ENCODE peak calls at places on chromosomes 1 and 21, in five cellular contexts. One of them, this sample, is unnamed.

GRCh38 chr1:170720661-170721060 is 56.7 kb downstream of the PRRX1 start:
- DNase-seq in caudate nucleus: no peak
- DNase-seq in keratinocyte: no peak
- DNase-seq in tibial nerve: no peak
- DNase-seq in PC-3: no peak
- DNase-seq in this sample: no peak

GRCh38 chr1:234672349-234673135 is 62.6 kb upstream of the IRF2BP2 start:
- DNase-seq in PC-3: no peak
- DNase-seq in caudate nucleus: no peak
- DNase-seq in tibial nerve: no peak
- DNase-seq in keratinocyte: no peak
- DNase-seq in this sample: no peak

GRCh38 chr1:28915036-28915895 is 897 bp downstream of the EPB41 start:
- DNase-seq in PC-3: peak
- DNase-seq in caudate nucleus: peak
- DNase-seq in keratinocyte: no peak
- DNase-seq in tibial nerve: no peak
- DNase-seq in this sample: peak

GRCh38 chr1:97340951-97341350 is 579.9 kb downstream of the DPYD start:
- DNase-seq in keratinocyte: no peak
- DNase-seq in PC-3: peak
- DNase-seq in tibial nerve: no peak
- DNase-seq in caudate nucleus: no peak
- DNase-seq in this sample: no peak

GRCh38 chr1:87594736-87595383 is 266.2 kb downstream of the LMO4 start:
- DNase-seq in PC-3: no peak
- DNase-seq in tibial nerve: no peak
- DNase-seq in caudate nucleus: no peak
- DNase-seq in keratinocyte: no peak
- DNase-seq in this sample: no peak

GRCh38 chr1:24868016-24868875 is 61.8 kb downstream of the RUNX3 start:
- DNase-seq in caudate nucleus: no peak
- DNase-seq in PC-3: no peak
- DNase-seq in tibial nerve: no peak
- DNase-seq in keratinocyte: no peak
- DNase-seq in this sample: no peak

GRCh38 chr21:44086636-44087425 is 20.4 kb upstream of the PWP2 start:
- DNase-seq in caudate nucleus: no peak
- DNase-seq in tibial nerve: no peak
- DNase-seq in keratinocyte: no peak
- DNase-seq in PC-3: no peak
- DNase-seq in this sample: no peak

GRCh38 chr1:13730751-13731482 is 30.9 kb downstream of the PRDM2 start:
- DNase-seq in keratinocyte: no peak
- DNase-seq in caudate nucleus: no peak
- DNase-seq in PC-3: no peak
- DNase-seq in tibial nerve: no peak
- DNase-seq in this sample: no peak

GRCh38 chr1:215905493-215906095 is 338.5 kb downstream of the KCTD3 start:
- DNase-seq in PC-3: no peak
- DNase-seq in tibial nerve: no peak
- DNase-seq in keratinocyte: no peak
- DNase-seq in caudate nucleus: no peak
- DNase-seq in this sample: no peak

GRCh38 chr1:7608628-7609295 is 162.3 kb upstream of the VAMP3 start:
- DNase-seq in caudate nucleus: no peak
- DNase-seq in tibial nerve: no peak
- DNase-seq in PC-3: no peak
- DNase-seq in keratinocyte: no peak
- DNase-seq in this sample: no peak

GRCh38 chr21:37005548-37006242 is 807 bp upstream of the RIPPLY3 start:
- DNase-seq in PC-3: no peak
- DNase-seq in keratinocyte: no peak
- DNase-seq in tibial nerve: no peak
- DNase-seq in caudate nucleus: no peak
- DNase-seq in this sample: peak

GRCh38 chr1:198556969-198557368 is 16.5 kb upstream of the ATP6V1G3 start:
- DNase-seq in PC-3: no peak
- DNase-seq in caudate nucleus: no peak
- DNase-seq in tibial nerve: no peak
- DNase-seq in keratinocyte: no peak
- DNase-seq in this sample: no peak

GRCh38 chr1:116067564-116067887 is 43.7 kb upstream of the MAB21L3 start:
- DNase-seq in PC-3: peak
- DNase-seq in keratinocyte: no peak
- DNase-seq in tibial nerve: peak
- DNase-seq in caudate nucleus: no peak
- DNase-seq in this sample: no peak

GRCh38 chr1:154877370-154877974 is 7.4 kb upstream of the KCNN3 start:
- DNase-seq in PC-3: peak
- DNase-seq in caudate nucleus: no peak
- DNase-seq in keratinocyte: no peak
- DNase-seq in tibial nerve: no peak
- DNase-seq in this sample: no peak

GRCh38 chr21:42378418-42378817 is 12.1 kb upstream of the TFF1 start:
- DNase-seq in PC-3: no peak
- DNase-seq in caudate nucleus: no peak
- DNase-seq in keratinocyte: no peak
- DNase-seq in tibial nerve: no peak
- DNase-seq in this sample: no peak

GRCh38 chr1:8873506-8874229 is 4.8 kb downstream of the ENO1 start:
- DNase-seq in caudate nucleus: peak
- DNase-seq in PC-3: peak
- DNase-seq in tibial nerve: peak
- DNase-seq in keratinocyte: peak
- DNase-seq in this sample: peak

GRCh38 chr21:41837756-41838297 is 41.3 kb downstream of the PRDM15 start:
- DNase-seq in PC-3: no peak
- DNase-seq in tibial nerve: no peak
- DNase-seq in keratinocyte: no peak
- DNase-seq in caudate nucleus: no peak
- DNase-seq in this sample: no peak

GRCh38 chr1:162016616-162017015 is 7.1 kb downstream of the OLFML2B start:
- DNase-seq in caudate nucleus: no peak
- DNase-seq in PC-3: peak
- DNase-seq in tibial nerve: no peak
- DNase-seq in keratinocyte: no peak
- DNase-seq in this sample: no peak

GRCh38 chr1:178310685-178311105 is 186.1 kb downstream of the CLEC20A start:
- DNase-seq in keratinocyte: peak
- DNase-seq in PC-3: peak
- DNase-seq in tibial nerve: no peak
- DNase-seq in caudate nucleus: no peak
- DNase-seq in this sample: peak

GRCh38 chr1:236086537-236086936 is 21.6 kb upstream of the NID1 start:
- DNase-seq in keratinocyte: no peak
- DNase-seq in caudate nucleus: no peak
- DNase-seq in PC-3: no peak
- DNase-seq in tibial nerve: no peak
- DNase-seq in this sample: no peak

GRCh38 chr1:7335224-7335879 is 435.7 kb upstream of the VAMP3 start:
- DNase-seq in tibial nerve: no peak
- DNase-seq in caudate nucleus: no peak
- DNase-seq in keratinocyte: no peak
- DNase-seq in PC-3: peak
- DNase-seq in this sample: no peak

GRCh38 chr1:39088658-39089057 is 62.5 kb downstream of the NDUFS5 start:
- DNase-seq in PC-3: no peak
- DNase-seq in tibial nerve: no peak
- DNase-seq in caudate nucleus: no peak
- DNase-seq in keratinocyte: no peak
- DNase-seq in this sample: no peak

GRCh38 chr21:43733529-43734071 is 14.7 kb downstream of the PDXK start:
- DNase-seq in tibial nerve: peak
- DNase-seq in keratinocyte: no peak
- DNase-seq in PC-3: no peak
- DNase-seq in caudate nucleus: no peak
- DNase-seq in this sample: no peak

GRCh38 chr1:220732621-220733020 is 15.5 kb upstream of the MTARC2 start:
- DNase-seq in PC-3: no peak
- DNase-seq in caudate nucleus: no peak
- DNase-seq in tibial nerve: no peak
- DNase-seq in keratinocyte: no peak
- DNase-seq in this sample: no peak

GRCh38 chr1:183199304-183199703 is 13.2 kb downstream of the LAMC2 start:
- DNase-seq in caudate nucleus: no peak
- DNase-seq in keratinocyte: no peak
- DNase-seq in PC-3: no peak
- DNase-seq in tibial nerve: no peak
- DNase-seq in this sample: no peak

GRCh38 chr1:233323724-233324123 is 3.8 kb upstream of the MAP3K21 start:
- DNase-seq in tibial nerve: no peak
- DNase-seq in keratinocyte: no peak
- DNase-seq in PC-3: no peak
- DNase-seq in caudate nucleus: no peak
- DNase-seq in this sample: no peak

GRCh38 chr1:15013767-15014166 is 139.8 kb upstream of the TMEM51 start:
- DNase-seq in keratinocyte: no peak
- DNase-seq in tibial nerve: no peak
- DNase-seq in caudate nucleus: no peak
- DNase-seq in PC-3: no peak
- DNase-seq in this sample: no peak

GRCh38 chr1:68800182-68800581 is 303.3 kb upstream of the DEPDC1 start:
- DNase-seq in PC-3: no peak
- DNase-seq in caudate nucleus: no peak
- DNase-seq in keratinocyte: no peak
- DNase-seq in tibial nerve: no peak
- DNase-seq in this sample: no peak

GRCh38 chr1:42999308-42999707 is 40.6 kb upstream of the SLC2A1 start:
- DNase-seq in PC-3: peak
- DNase-seq in caudate nucleus: no peak
- DNase-seq in tibial nerve: no peak
- DNase-seq in keratinocyte: no peak
- DNase-seq in this sample: no peak

GRCh38 chr1:215797859-215798258 is 230.8 kb downstream of the KCTD3 start:
- DNase-seq in caudate nucleus: no peak
- DNase-seq in tibial nerve: no peak
- DNase-seq in PC-3: no peak
- DNase-seq in keratinocyte: no peak
- DNase-seq in this sample: no peak

GRCh38 chr1:17010601-17011438 is 908 bp downstream of the ATP13A2 start:
- DNase-seq in keratinocyte: no peak
- DNase-seq in tibial nerve: no peak
- DNase-seq in PC-3: peak
- DNase-seq in caudate nucleus: no peak
- DNase-seq in this sample: peak

GRCh38 chr1:216688127-216688657 is 35.0 kb downstream of the ESRRG start:
- DNase-seq in caudate nucleus: no peak
- DNase-seq in keratinocyte: no peak
- DNase-seq in tibial nerve: no peak
- DNase-seq in PC-3: no peak
- DNase-seq in this sample: no peak

GRCh38 chr21:39599191-39599966 is 13.4 kb upstream of the B3GALT5 start:
- DNase-seq in PC-3: no peak
- DNase-seq in tibial nerve: no peak
- DNase-seq in keratinocyte: no peak
- DNase-seq in caudate nucleus: no peak
- DNase-seq in this sample: no peak

GRCh38 chr1:86227026-86227425 is 70.5 kb upstream of the COL24A1 start:
- DNase-seq in tibial nerve: no peak
- DNase-seq in keratinocyte: no peak
- DNase-seq in PC-3: no peak
- DNase-seq in caudate nucleus: no peak
- DNase-seq in this sample: no peak

GRCh38 chr1:150087415-150087814 is 19.8 kb downstream of the VPS45 start:
- DNase-seq in keratinocyte: no peak
- DNase-seq in tibial nerve: no peak
- DNase-seq in caudate nucleus: no peak
- DNase-seq in PC-3: no peak
- DNase-seq in this sample: no peak

DNA sequence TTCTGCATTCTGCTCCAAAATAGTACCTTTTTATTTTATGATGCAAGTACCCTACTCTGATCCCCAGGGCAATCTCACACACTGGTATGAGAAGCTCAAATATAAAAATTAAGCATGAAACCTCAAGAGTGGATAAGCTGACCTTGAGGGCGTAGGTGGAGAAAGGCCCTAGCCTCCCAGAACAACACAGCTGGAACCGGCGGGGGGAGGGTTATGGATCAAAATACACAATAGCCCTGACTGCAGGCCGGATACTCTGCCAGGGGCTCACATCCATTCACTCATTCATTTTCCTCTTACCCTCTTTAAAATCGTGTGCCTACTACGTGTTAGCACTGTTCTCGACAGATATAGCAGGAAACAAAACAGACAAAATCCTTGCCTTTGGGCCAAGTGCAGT is 32.8 kb upstream of the ECE1 start:
- DNase-seq in caudate nucleus: no peak
- DNase-seq in PC-3: no peak
- DNase-seq in tibial nerve: no peak
- DNase-seq in keratinocyte: no peak
- DNase-seq in this sample: no peak
- H3K27ac ChIP-seq in caudate nucleus: peak
- H3K27ac ChIP-seq in PC-3: peak
- H3K27ac ChIP-seq in tibial nerve: peak
- H3K27ac ChIP-seq in keratinocyte: no peak
- H3K27ac ChIP-seq in this sample: no peak

GRCh38 chr1:205456383-205456867 is 580 bp upstream of the BLACAT1 start:
- DNase-seq in tibial nerve: no peak
- DNase-seq in caudate nucleus: no peak
- DNase-seq in PC-3: no peak
- DNase-seq in keratinocyte: no peak
- DNase-seq in this sample: peak
- H3K27ac ChIP-seq in tibial nerve: no peak
- H3K27ac ChIP-seq in caudate nucleus: no peak
- H3K27ac ChIP-seq in PC-3: no peak
- H3K27ac ChIP-seq in keratinocyte: no peak
- H3K27ac ChIP-seq in this sample: peak

GRCh38 chr1:12513176-12513575 is 104.8 kb downstream of the DHRS3 start:
- DNase-seq in PC-3: no peak
- DNase-seq in keratinocyte: no peak
- DNase-seq in tibial nerve: no peak
- DNase-seq in caudate nucleus: no peak
- DNase-seq in this sample: no peak
- H3K27ac ChIP-seq in PC-3: no peak
- H3K27ac ChIP-seq in keratinocyte: no peak
- H3K27ac ChIP-seq in tibial nerve: no peak
- H3K27ac ChIP-seq in caudate nucleus: no peak
- H3K27ac ChIP-seq in this sample: no peak

GRCh38 chr1:99764909-99765308 is 1.5 kb downstream of the FRRS1 start:
- DNase-seq in caudate nucleus: no peak
- DNase-seq in keratinocyte: no peak
- DNase-seq in PC-3: no peak
- DNase-seq in tibial nerve: no peak
- DNase-seq in this sample: no peak
- H3K27ac ChIP-seq in caudate nucleus: no peak
- H3K27ac ChIP-seq in keratinocyte: peak
- H3K27ac ChIP-seq in PC-3: no peak
- H3K27ac ChIP-seq in tibial nerve: no peak
- H3K27ac ChIP-seq in this sample: no peak

GRCh38 chr1:167756760-167757405 is 35.1 kb downstream of the MPZL1 start:
- DNase-seq in caudate nucleus: no peak
- DNase-seq in keratinocyte: no peak
- DNase-seq in PC-3: no peak
- DNase-seq in tibial nerve: no peak
- DNase-seq in this sample: no peak
- H3K27ac ChIP-seq in caudate nucleus: no peak
- H3K27ac ChIP-seq in keratinocyte: no peak
- H3K27ac ChIP-seq in PC-3: no peak
- H3K27ac ChIP-seq in tibial nerve: no peak
- H3K27ac ChIP-seq in this sample: no peak

GRCh38 chr1:10528066-10529014 is 53.6 kb downstream of the PEX14 start:
- DNase-seq in caudate nucleus: no peak
- DNase-seq in keratinocyte: no peak
- DNase-seq in PC-3: peak
- DNase-seq in tibial nerve: no peak
- DNase-seq in this sample: no peak
- H3K27ac ChIP-seq in caudate nucleus: no peak
- H3K27ac ChIP-seq in keratinocyte: peak
- H3K27ac ChIP-seq in PC-3: peak
- H3K27ac ChIP-seq in tibial nerve: no peak
- H3K27ac ChIP-seq in this sample: no peak

This sample was measured in neural progenitor cell.